ENCODE peak calls at places on chromosome 6, in six cellular contexts. One of them, this sample, is unnamed.

GRCh38 chr6:147947521-147947920 is 395.1 kb upstream of the SASH1 start:
- DNase-seq in kidney epithelial cell: no peak
- DNase-seq in AG04450: no peak
- DNase-seq in Calu3: no peak
- DNase-seq in dorsolateral prefrontal cortex: no peak
- DNase-seq in HL-60: no peak
- DNase-seq in this sample: no peak

GRCh38 chr6:7087066-7087465 is 20.7 kb upstream of the RREB1 start:
- DNase-seq in kidney epithelial cell: no peak
- DNase-seq in AG04450: no peak
- DNase-seq in Calu3: no peak
- DNase-seq in HL-60: no peak
- DNase-seq in dorsolateral prefrontal cortex: no peak
- DNase-seq in this sample: no peak

GRCh38 chr6:20746024-20746423 is 211.8 kb downstream of the CDKAL1 start:
- DNase-seq in Calu3: no peak
- DNase-seq in HL-60: no peak
- DNase-seq in kidney epithelial cell: no peak
- DNase-seq in dorsolateral prefrontal cortex: no peak
- DNase-seq in AG04450: no peak
- DNase-seq in this sample: no peak

GRCh38 chr6:148523551-148523950 is 180.9 kb downstream of the SASH1 start:
- DNase-seq in dorsolateral prefrontal cortex: no peak
- DNase-seq in HL-60: no peak
- DNase-seq in Calu3: no peak
- DNase-seq in AG04450: no peak
- DNase-seq in kidney epithelial cell: no peak
- DNase-seq in this sample: no peak

GRCh38 chr6:32393660-32394420 is 13.1 kb downstream of the BTNL2 start:
- DNase-seq in kidney epithelial cell: peak
- DNase-seq in HL-60: no peak
- DNase-seq in dorsolateral prefrontal cortex: no peak
- DNase-seq in AG04450: no peak
- DNase-seq in Calu3: no peak
- DNase-seq in this sample: no peak

GRCh38 chr6:56096454-56096853 is 150.9 kb downstream of the COL21A1 start:
- DNase-seq in HL-60: no peak
- DNase-seq in Calu3: no peak
- DNase-seq in AG04450: no peak
- DNase-seq in kidney epithelial cell: no peak
- DNase-seq in dorsolateral prefrontal cortex: no peak
- DNase-seq in this sample: no peak

GRCh38 chr6:155050311-155050710 is 55.2 kb downstream of the TIAM2 start:
- DNase-seq in HL-60: no peak
- DNase-seq in dorsolateral prefrontal cortex: no peak
- DNase-seq in Calu3: no peak
- DNase-seq in AG04450: no peak
- DNase-seq in kidney epithelial cell: peak
- DNase-seq in this sample: no peak

GRCh38 chr6:90860822-90861601 is 274.1 kb upstream of the MAP3K7 start:
- DNase-seq in AG04450: no peak
- DNase-seq in Calu3: no peak
- DNase-seq in dorsolateral prefrontal cortex: no peak
- DNase-seq in kidney epithelial cell: no peak
- DNase-seq in HL-60: no peak
- DNase-seq in this sample: no peak

GRCh38 chr6:26432622-26433021 is 7.7 kb upstream of the BTN3A3 start:
- DNase-seq in kidney epithelial cell: no peak
- DNase-seq in AG04450: no peak
- DNase-seq in HL-60: no peak
- DNase-seq in dorsolateral prefrontal cortex: no peak
- DNase-seq in Calu3: no peak
- DNase-seq in this sample: no peak

GRCh38 chr6:7649037-7649810 is 59.2 kb downstream of the SNRNP48 start:
- DNase-seq in Calu3: no peak
- DNase-seq in dorsolateral prefrontal cortex: no peak
- DNase-seq in kidney epithelial cell: no peak
- DNase-seq in AG04450: no peak
- DNase-seq in HL-60: peak
- DNase-seq in this sample: no peak

GRCh38 chr6:28368522-28368921 is 18.8 kb downstream of the ZKSCAN3 start:
- DNase-seq in HL-60: peak
- DNase-seq in AG04450: no peak
- DNase-seq in dorsolateral prefrontal cortex: no peak
- DNase-seq in kidney epithelial cell: no peak
- DNase-seq in Calu3: no peak
- DNase-seq in this sample: no peak

GRCh38 chr6:136767583-136768307 is 24.5 kb downstream of the MAP3K5 start:
- DNase-seq in AG04450: no peak
- DNase-seq in Calu3: no peak
- DNase-seq in HL-60: no peak
- DNase-seq in dorsolateral prefrontal cortex: no peak
- DNase-seq in kidney epithelial cell: no peak
- DNase-seq in this sample: no peak

GRCh38 chr6:51578362-51578761 is 509.1 kb downstream of the PKHD1 start:
- DNase-seq in Calu3: no peak
- DNase-seq in kidney epithelial cell: no peak
- DNase-seq in AG04450: no peak
- DNase-seq in dorsolateral prefrontal cortex: no peak
- DNase-seq in HL-60: no peak
- DNase-seq in this sample: no peak

GRCh38 chr6:163260911-163261310 is 153.6 kb upstream of the QKI start:
- DNase-seq in AG04450: no peak
- DNase-seq in dorsolateral prefrontal cortex: no peak
- DNase-seq in kidney epithelial cell: no peak
- DNase-seq in Calu3: no peak
- DNase-seq in HL-60: no peak
- DNase-seq in this sample: no peak

DNA sequence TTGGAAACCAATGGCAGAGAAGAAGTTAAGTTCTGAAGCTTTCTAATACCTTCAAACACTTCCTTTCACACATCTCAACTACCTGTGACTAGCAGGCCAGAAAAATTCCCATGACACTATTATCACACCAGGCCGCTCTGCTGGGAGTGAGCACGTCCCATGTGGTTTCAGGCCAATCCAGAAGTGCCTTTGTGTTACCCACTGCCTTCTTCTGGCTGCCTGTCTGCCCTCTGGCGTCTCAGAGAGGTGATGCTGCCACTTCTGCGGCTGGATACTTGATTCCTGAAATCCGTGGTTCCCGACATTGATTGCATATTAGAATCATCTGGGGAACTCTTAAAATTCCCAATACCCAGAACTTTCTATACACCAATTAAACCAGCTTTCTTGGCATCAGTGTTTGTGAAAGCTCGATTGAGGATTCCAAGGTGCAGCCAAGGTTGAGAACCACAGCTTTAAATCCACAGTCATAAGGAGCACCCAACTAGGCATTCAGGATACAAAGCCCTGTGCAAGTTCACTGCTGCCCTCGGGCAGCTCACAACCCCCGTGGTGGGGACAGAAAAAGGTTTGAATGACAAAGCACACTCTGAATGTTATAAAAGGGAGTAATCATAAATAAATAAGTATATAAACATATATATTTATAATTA is 65.6 kb downstream of the STMND1 start:
- DNase-seq in Calu3: peak
- DNase-seq in kidney epithelial cell: no peak
- DNase-seq in HL-60: no peak
- DNase-seq in dorsolateral prefrontal cortex: peak
- DNase-seq in AG04450: no peak
- DNase-seq in this sample: no peak
- TF ChIP-seq CTCF in Calu3: peak
- TF ChIP-seq CTCF in kidney epithelial cell: peak
- TF ChIP-seq CTCF in HL-60: no peak
- TF ChIP-seq CTCF in dorsolateral prefrontal cortex: peak
- TF ChIP-seq CTCF in AG04450: peak
- TF ChIP-seq CTCF in this sample: no peak

DNA sequence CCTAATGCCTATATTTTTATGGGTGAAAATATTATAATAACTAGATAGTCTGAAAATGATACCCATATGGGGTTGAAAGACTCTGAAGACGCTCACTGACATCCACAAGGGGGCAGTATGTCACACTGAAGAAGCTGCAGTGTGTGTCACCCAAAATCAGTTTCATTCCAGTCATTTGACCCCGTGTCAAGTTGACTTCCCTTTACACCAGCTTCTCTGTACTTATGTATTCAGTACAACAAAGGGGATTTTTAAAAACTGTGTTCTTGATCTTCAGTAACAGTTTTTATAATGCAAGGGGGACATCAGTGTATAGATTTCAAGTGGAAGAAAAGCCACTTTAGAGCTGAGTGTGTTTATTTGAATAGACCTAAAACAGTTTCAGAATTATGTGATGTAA is 19.3 kb downstream of the FAXC start:
- DNase-seq in dorsolateral prefrontal cortex: peak
- DNase-seq in Calu3: peak
- DNase-seq in HL-60: peak
- DNase-seq in kidney epithelial cell: peak
- DNase-seq in AG04450: peak
- DNase-seq in this sample: peak
- TF ChIP-seq CTCF in dorsolateral prefrontal cortex: peak
- TF ChIP-seq CTCF in Calu3: peak
- TF ChIP-seq CTCF in HL-60: peak
- TF ChIP-seq CTCF in kidney epithelial cell: peak
- TF ChIP-seq CTCF in AG04450: peak
- TF ChIP-seq CTCF in this sample: no peak

GRCh38 chr6:142045380-142046270 is 87.1 kb upstream of the GJE1 start:
- DNase-seq in AG04450: no peak
- DNase-seq in dorsolateral prefrontal cortex: no peak
- DNase-seq in Calu3: no peak
- DNase-seq in kidney epithelial cell: no peak
- DNase-seq in HL-60: no peak
- DNase-seq in this sample: no peak
- TF ChIP-seq CTCF in AG04450: peak
- TF ChIP-seq CTCF in dorsolateral prefrontal cortex: no peak
- TF ChIP-seq CTCF in Calu3: no peak
- TF ChIP-seq CTCF in kidney epithelial cell: peak
- TF ChIP-seq CTCF in HL-60: no peak
- TF ChIP-seq CTCF in this sample: no peak

GRCh38 chr6:161618816-161619454 is 345.1 kb upstream of the AGPAT4 start:
- DNase-seq in dorsolateral prefrontal cortex: peak
- DNase-seq in kidney epithelial cell: peak
- DNase-seq in Calu3: peak
- DNase-seq in AG04450: no peak
- DNase-seq in HL-60: peak
- DNase-seq in this sample: no peak
- TF ChIP-seq CTCF in dorsolateral prefrontal cortex: peak
- TF ChIP-seq CTCF in kidney epithelial cell: peak
- TF ChIP-seq CTCF in Calu3: peak
- TF ChIP-seq CTCF in AG04450: peak
- TF ChIP-seq CTCF in HL-60: no peak
- TF ChIP-seq CTCF in this sample: no peak

GRCh38 chr6:35920793-35921732 is at the start of gene SRPK1:
- DNase-seq in kidney epithelial cell: peak
- DNase-seq in AG04450: no peak
- DNase-seq in HL-60: peak
- DNase-seq in Calu3: peak
- DNase-seq in dorsolateral prefrontal cortex: peak
- DNase-seq in this sample: peak
- TF ChIP-seq CTCF in kidney epithelial cell: no peak
- TF ChIP-seq CTCF in AG04450: no peak
- TF ChIP-seq CTCF in HL-60: no peak
- TF ChIP-seq CTCF in Calu3: no peak
- TF ChIP-seq CTCF in dorsolateral prefrontal cortex: no peak
- TF ChIP-seq CTCF in this sample: no peak

DNA sequence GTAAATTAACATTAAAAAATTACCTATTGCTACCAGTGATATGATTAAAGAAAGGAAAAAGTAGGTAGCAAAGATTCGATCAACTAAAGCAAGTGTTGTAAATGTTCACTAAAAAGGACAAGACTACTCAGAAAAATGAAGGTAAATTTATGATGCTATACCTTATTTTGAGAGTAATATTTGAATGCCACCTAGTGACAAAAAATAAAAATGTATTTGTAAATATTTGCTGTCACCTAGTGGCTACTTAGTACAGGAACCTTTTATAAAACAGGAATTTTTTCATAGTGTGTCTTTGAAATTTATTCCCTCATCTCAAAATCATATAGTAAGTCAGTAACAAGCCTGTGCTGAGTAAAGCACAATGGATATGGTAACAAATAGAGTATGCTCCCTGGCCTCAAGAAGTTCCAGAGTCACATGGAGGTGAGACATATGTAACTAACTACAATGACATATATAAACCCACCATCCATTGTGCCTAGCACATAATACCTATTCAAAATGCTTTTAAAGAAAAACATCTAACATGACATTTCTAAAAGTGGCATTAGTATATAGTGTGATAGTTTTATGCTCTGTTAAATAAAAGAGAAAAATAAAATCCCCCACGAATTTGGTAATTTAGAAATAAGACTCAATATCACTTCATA is 193.1 kb upstream of the SIM1 start:
- DNase-seq in dorsolateral prefrontal cortex: no peak
- DNase-seq in AG04450: no peak
- DNase-seq in HL-60: no peak
- DNase-seq in Calu3: no peak
- DNase-seq in kidney epithelial cell: no peak
- DNase-seq in this sample: no peak
- TF ChIP-seq CTCF in dorsolateral prefrontal cortex: peak
- TF ChIP-seq CTCF in AG04450: peak
- TF ChIP-seq CTCF in HL-60: peak
- TF ChIP-seq CTCF in Calu3: peak
- TF ChIP-seq CTCF in kidney epithelial cell: peak
- TF ChIP-seq CTCF in this sample: no peak

GRCh38 chr6:1724616-1725015 is 114.9 kb downstream of the FOXC1 start:
- DNase-seq in dorsolateral prefrontal cortex: no peak
- DNase-seq in kidney epithelial cell: no peak
- DNase-seq in Calu3: peak
- DNase-seq in AG04450: no peak
- DNase-seq in HL-60: no peak
- DNase-seq in this sample: peak

GRCh38 chr6:1720620-1721322 is 111.1 kb downstream of the FOXC1 start:
- DNase-seq in dorsolateral prefrontal cortex: no peak
- DNase-seq in AG04450: no peak
- DNase-seq in HL-60: no peak
- DNase-seq in Calu3: no peak
- DNase-seq in kidney epithelial cell: no peak
- DNase-seq in this sample: no peak

GRCh38 chr6:1719922-1720321 is 110.2 kb downstream of the FOXC1 start:
- DNase-seq in AG04450: no peak
- DNase-seq in Calu3: no peak
- DNase-seq in kidney epithelial cell: no peak
- DNase-seq in dorsolateral prefrontal cortex: no peak
- DNase-seq in HL-60: no peak
- DNase-seq in this sample: no peak

GRCh38 chr6:1724124-1724523 is 114.4 kb downstream of the FOXC1 start:
- DNase-seq in AG04450: no peak
- DNase-seq in HL-60: no peak
- DNase-seq in dorsolateral prefrontal cortex: no peak
- DNase-seq in kidney epithelial cell: no peak
- DNase-seq in Calu3: peak
- DNase-seq in this sample: no peak

DNA sequence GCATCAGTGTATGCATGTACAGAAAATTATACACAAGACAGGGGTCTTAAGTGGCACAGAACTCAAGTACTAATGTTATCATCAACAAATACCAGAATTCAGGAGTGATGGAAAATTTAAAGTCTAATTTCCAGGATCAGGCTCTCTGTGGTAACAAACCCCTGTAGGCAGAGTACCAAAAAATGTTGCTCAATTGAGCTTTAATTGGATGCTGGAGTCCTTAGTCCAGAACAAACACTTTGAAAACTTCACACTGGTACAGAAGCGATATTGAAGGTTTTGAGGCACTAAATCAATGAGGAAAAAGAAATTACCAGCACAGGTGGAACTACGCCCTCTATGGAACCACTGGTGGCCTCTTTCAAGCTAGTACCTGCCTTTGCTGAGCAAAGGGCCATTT is 113.1 kb downstream of the FOXC1 start:
- DNase-seq in HL-60: no peak
- DNase-seq in AG04450: no peak
- DNase-seq in kidney epithelial cell: no peak
- DNase-seq in Calu3: no peak
- DNase-seq in dorsolateral prefrontal cortex: no peak
- DNase-seq in this sample: no peak
- TF ChIP-seq CTCF in HL-60: no peak
- TF ChIP-seq CTCF in AG04450: no peak
- TF ChIP-seq CTCF in kidney epithelial cell: no peak
- TF ChIP-seq CTCF in Calu3: no peak
- TF ChIP-seq CTCF in dorsolateral prefrontal cortex: no peak
- TF ChIP-seq CTCF in this sample: no peak

This sample was measured in lower leg skin.